ENCODE peak calls at places on chromosomes 3 and 15, in seven cellular contexts. T, W, R, J, Y, N and A are unnamed samples.

GRCh38 chr3:18424862-18425640 is at the start of gene SATB1:
- DNase-seq in T (peak), N (no peak), W (peak), Y (peak), R (peak), J (peak), A (no peak)

GRCh38 chr3:17942856-17943255 is 200.4 kb upstream of the TBC1D5 start:
- DNase-seq in Y (no peak), W (no peak), R (peak), J (no peak), N (no peak), T (no peak), A (no peak)

GRCh38 chr15:63465104-63465503 is 39.3 kb upstream of the USP3 start:
- DNase-seq in N (no peak), W (no peak), R (peak), Y (no peak), T (no peak), J (no peak), A (no peak)

GRCh38 chr3:149401215-149401925 is 23.9 kb upstream of the TM4SF1 start:
- DNase-seq in N (no peak), J (no peak), T (no peak), Y (no peak), W (no peak), R (peak), A (no peak)

GRCh38 chr3:186882881-186883685 is 40.6 kb downstream of the ADIPOQ start:
- DNase-seq in R (peak), W (no peak), T (no peak), J (no peak), N (peak), Y (no peak), A (peak)

GRCh38 chr3:123605789-123606234 is 21.0 kb upstream of the HACD2 start:
- DNase-seq in Y (no peak), J (no peak), N (peak), T (no peak), W (peak), R (peak), A (no peak)

GRCh38 chr3:169478566-169479313 is 184.8 kb downstream of the MECOM start:
- DNase-seq in R (peak), J (no peak), W (no peak), T (no peak), Y (no peak), N (no peak), A (no peak)

GRCh38 chr15:43433661-43434303 is 59.2 kb downstream of the TP53BP1 start:
- DNase-seq in Y (no peak), T (no peak), R (no peak), N (no peak), J (no peak), W (no peak), A (no peak)

GRCh38 chr3:170330366-170330765 is 27.1 kb upstream of the SKIL start:
- DNase-seq in R (peak), T (no peak), W (no peak), N (peak), J (no peak), Y (no peak), A (no peak)

GRCh38 chr3:52503788-52504424 is 8.8 kb downstream of the STAB1 start:
- DNase-seq in T (no peak), R (no peak), N (no peak), W (no peak), J (no peak), Y (no peak), A (no peak)

GRCh38 chr15:50055333-50056278 is 63.4 kb downstream of the ATP8B4 start:
- DNase-seq in R (no peak), N (no peak), Y (no peak), J (no peak), W (no peak), T (no peak), A (no peak)

GRCh38 chr3:172512363-172512762 is 10.9 kb downstream of the TNFSF10 start:
- DNase-seq in Y (peak), J (peak), T (peak), N (no peak), W (no peak), R (no peak), A (no peak)

GRCh38 chr3:37536799-37537311 is 324.8 kb upstream of the CTDSPL start:
- DNase-seq in J (no peak), Y (no peak), W (no peak), R (no peak), T (no peak), N (no peak), A (no peak)

GRCh38 chr3:72810063-72810462 is 38.2 kb downstream of the SHQ1 start:
- DNase-seq in J (no peak), N (no peak), W (peak), Y (no peak), T (no peak), R (no peak), A (peak)

GRCh38 chr3:42263354-42264346 is 2.3 kb downstream of the CCK start:
- DNase-seq in J (no peak), T (no peak), R (peak), W (peak), N (no peak), Y (no peak), A (no peak)

GRCh38 chr3:79414821-79415220 is 353.0 kb downstream of the ROBO1 start:
- DNase-seq in R (peak), Y (no peak), W (no peak), T (no peak), J (peak), N (no peak), A (no peak)

GRCh38 chr3:150414273-150414672 is 6.2 kb downstream of the TSC22D2 start:
- DNase-seq in T (no peak), R (peak), N (no peak), J (no peak), Y (no peak), W (no peak), A (no peak)

GRCh38 chr3:53170325-53171108 is 9.5 kb downstream of the PRKCD start:
- DNase-seq in T (no peak), Y (peak), J (no peak), N (no peak), W (no peak), R (no peak), A (no peak)

GRCh38 chr15:70713547-70714414 is 49.6 kb downstream of the UACA start:
- DNase-seq in T (no peak), R (no peak), Y (no peak), N (no peak), W (no peak), J (no peak), A (peak)

GRCh38 chr15:81296673-81297072 is 27.3 kb downstream of the STARD5 start:
- DNase-seq in J (no peak), W (no peak), N (no peak), Y (peak), T (peak), R (no peak), A (no peak)

GRCh38 chr15:77454956-77455355 is 34.3 kb downstream of the HMG20A start:
- DNase-seq in W (no peak), T (no peak), N (no peak), R (no peak), Y (no peak), J (no peak), A (no peak)

DNA sequence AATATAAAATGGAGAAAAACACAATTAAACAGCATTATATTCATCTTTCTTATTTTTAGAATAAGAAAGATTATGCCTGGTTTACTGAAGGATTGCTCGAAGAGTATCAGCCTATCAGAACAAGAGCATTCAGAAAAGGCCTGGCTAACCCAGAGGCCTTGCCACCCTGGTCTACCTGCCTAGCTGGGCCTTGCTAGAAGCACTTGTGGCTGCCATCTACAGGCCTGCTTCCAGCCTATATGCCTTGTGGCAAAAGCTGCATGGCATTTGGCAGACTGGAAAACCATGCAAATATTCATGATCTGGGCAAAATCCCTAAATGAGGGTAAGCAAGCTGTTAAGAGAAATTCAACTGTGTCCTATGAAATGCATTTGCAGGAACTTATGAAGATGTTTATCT is 9.3 kb upstream of the ATP13A4 start:
- DNase-seq in Y (no peak), N (no peak), J (no peak), R (peak), T (no peak), W (peak), A (no peak)
- TF ChIP-seq CTCF in Y (peak), N (no peak), J (no peak), R (peak), T (peak), W (peak), A (peak)

GRCh38 chr15:57592426-57592825 is 722 bp downstream of the MYZAP start:
- DNase-seq in T (no peak), R (no peak), J (no peak), W (no peak), Y (no peak), N (no peak), A (no peak)
- H3K4me3 ChIP-seq in T (peak), R (peak), J (peak), W (peak), Y (no peak), N (peak), A (no peak)

DNA sequence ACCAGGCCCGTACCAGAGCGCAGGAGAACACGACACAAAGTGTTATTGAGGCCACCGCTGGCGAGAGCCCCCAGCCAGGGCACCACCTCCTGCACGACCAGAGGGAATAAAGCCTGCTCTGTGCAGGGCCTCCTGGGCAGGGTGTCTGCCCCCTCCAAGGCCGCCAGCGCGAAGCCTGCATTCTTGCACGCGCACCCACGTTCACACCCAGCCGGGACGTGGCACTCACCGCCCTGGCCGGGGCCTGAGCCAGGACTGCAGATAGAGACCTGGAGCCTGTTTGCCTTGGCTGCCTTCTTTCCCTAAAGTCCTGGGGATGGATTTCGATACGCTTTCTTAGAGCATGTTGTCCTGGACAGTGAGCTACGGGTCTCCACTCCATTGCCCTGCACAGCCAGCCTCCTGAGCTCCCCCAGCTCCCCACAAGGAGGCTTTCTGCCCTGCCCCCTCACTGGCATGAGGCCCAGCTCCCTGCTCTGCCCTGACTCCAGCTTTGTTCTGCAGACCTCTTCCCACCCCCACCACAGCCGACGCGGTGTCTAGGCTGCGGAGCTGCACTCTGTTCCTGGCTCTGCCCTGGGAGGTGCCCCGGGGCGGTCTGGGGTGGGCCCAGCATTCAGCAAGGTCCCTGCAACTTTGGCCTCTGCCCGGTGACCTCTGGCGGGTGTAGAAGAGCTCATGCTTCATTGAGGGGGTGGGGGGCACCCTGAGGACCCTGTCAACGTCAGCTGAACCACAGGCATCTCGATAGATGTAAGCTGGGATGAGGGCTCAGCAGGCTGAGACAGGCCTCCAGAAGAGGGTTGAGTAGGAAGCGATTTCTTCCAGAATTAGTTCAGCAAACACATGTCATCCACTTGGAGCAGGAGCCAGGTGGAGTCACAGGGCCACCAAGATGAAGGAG is 145.0 kb downstream of the LRRK1 start:
- DNase-seq in T (no peak), R (peak), J (no peak), W (no peak), N (no peak), Y (no peak), A (no peak)
- TF ChIP-seq CTCF in T (no peak), R (no peak), J (no peak), W (no peak), N (no peak), Y (no peak), A (no peak)

DNA sequence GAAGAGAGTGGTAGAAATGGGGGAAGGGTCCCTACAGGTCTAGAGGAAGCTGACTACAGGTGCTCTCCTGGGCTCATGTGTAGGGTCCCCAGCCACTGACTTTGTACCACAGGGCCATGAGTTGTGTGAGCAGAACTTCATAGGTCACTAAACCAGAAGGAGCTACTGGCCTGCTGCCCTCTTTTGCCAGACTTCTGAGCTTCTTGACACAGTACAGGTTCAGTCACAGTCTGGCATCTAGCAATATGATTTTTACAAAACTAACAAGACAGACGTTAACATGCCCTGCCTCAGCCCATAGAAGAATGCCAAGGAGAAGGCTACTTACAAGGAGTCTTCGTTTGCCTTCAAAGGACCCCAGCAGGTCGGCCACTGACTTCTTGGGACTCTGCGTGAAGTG is 3.2 kb downstream of the CCDC80 start:
- DNase-seq in T (no peak), Y (no peak), J (no peak), N (no peak), R (no peak), W (no peak), A (no peak)
- H3K4me3 ChIP-seq in T (no peak), Y (no peak), J (peak), N (peak), R (no peak), W (no peak), A (no peak)

GRCh38 chr3:50153782-50154475 is 1.2 kb upstream of the SEMA3F start:
- DNase-seq in N (no peak), J (no peak), W (no peak), T (no peak), Y (no peak), R (no peak), A (no peak)

GRCh38 chr3:50155491-50155878 is 361 bp downstream of the SEMA3F start:
- DNase-seq in J (no peak), N (no peak), W (no peak), R (no peak), T (no peak), Y (no peak), A (no peak)

GRCh38 chr3:50155891-50156290 is 767 bp downstream of the SEMA3F start:
- DNase-seq in W (peak), R (peak), N (no peak), T (no peak), J (no peak), Y (no peak), A (no peak)

GRCh38 chr3:50154476-50154839 is 666 bp upstream of the SEMA3F start:
- DNase-seq in W (peak), J (no peak), T (no peak), N (peak), R (no peak), Y (no peak), A (no peak)

DNA sequence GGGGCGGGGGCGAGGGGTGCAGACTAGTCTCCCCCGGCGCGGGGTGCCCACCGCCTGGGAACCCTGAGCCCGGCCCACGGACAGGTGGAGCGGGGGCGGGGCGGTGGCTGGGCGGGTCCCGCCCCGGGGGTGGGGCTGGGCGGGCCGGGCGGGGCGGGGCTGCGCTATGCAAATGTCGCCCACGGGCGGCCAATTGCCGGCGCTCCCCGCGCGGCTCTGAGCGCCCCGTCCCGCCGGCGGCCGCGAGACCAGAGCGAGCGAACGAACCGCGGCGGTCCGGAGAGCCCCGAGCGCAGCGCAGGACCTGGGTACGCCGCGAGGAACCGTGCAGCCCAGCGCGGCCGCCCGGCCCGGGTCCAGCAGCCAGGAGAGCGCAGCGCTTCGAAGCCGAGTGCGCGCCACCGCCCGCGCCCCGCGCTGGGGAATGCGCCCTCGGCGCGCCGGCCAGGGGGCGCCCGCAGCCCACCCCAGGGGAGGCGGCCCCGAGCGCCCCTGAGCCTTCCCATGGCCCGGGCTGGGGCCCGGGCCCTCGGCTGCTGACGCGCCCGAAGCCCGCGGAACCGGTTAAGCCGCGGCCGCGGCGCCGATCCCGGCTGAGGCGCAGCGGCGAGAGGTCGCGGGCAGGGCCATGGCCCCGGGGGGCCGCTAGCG is at the start of gene SEMA3F:
- DNase-seq in W (peak), T (peak), Y (peak), R (peak), J (peak), N (peak), A (no peak)
- TF ChIP-seq CTCF in W (peak), T (peak), Y (no peak), R (no peak), J (peak), N (peak), A (no peak)

GRCh38 chr15:57217716-57218598 is 158.3 kb upstream of the CGNL1 start:
- DNase-seq in J (no peak), R (no peak), T (no peak), N (no peak), Y (no peak), W (no peak), A (no peak)
- H3K4me3 ChIP-seq in J (no peak), R (no peak), T (no peak), N (no peak), Y (no peak), W (no peak), A (no peak)